ENCODE peak calls at places on chromosomes 1 and 21, in ten cellular contexts. B, Q, X, D, C, J, H, K, U and E are unnamed samples.

GRCh38 chr1:87170151-87170550 is 158.5 kb upstream of the LMO4 start:
- DNase-seq in Q (no peak), B (no peak), X (no peak), C (no peak), J (no peak), K (no peak), U (no peak), D (no peak), H (peak; percentile 37), E (no peak)

GRCh38 chr1:231776006-231776707 is 149.6 kb downstream of the DISC1 start:
- DNase-seq in H (peak; percentile 94), K (no peak), U (no peak), X (no peak), C (no peak), D (no peak), B (no peak), J (no peak), Q (no peak), E (no peak)

GRCh38 chr1:184965889-184966860 is 8.1 kb downstream of the NIBAN1 start:
- DNase-seq in H (peak; percentile 61), X (no peak), U (no peak), D (no peak), K (no peak), B (no peak), C (no peak), J (no peak), Q (no peak), E (no peak)

GRCh38 chr1:29853716-29854330 is 617.5 kb downstream of the PTPRU start:
- DNase-seq in J (no peak), X (peak; percentile 24), H (no peak), Q (no peak), U (no peak), C (no peak), B (no peak), K (no peak), D (no peak), E (no peak)

GRCh38 chr1:211066781-211067384 is 67.1 kb downstream of the KCNH1 start:
- DNase-seq in K (no peak), J (no peak), D (no peak), H (no peak), X (no peak), B (no peak), C (no peak), U (no peak), Q (no peak), E (no peak)

GRCh38 chr1:29236743-29236992 is 346 bp downstream of the PTPRU start:
- DNase-seq in Q (no peak), U (no peak), C (no peak), X (no peak), H (peak; percentile 51), B (no peak), D (no peak), J (no peak), K (no peak), E (no peak)

GRCh38 chr1:41811051-41811795 is 107.5 kb downstream of the HIVEP3 start:
- DNase-seq in B (no peak), C (no peak), X (no peak), H (peak; percentile 70), U (no peak), K (no peak), J (no peak), D (no peak), Q (no peak), E (no peak)

GRCh38 chr1:200922406-200922805 is 27.7 kb downstream of the INAVA start:
- DNase-seq in U (no peak), J (no peak), C (no peak), D (no peak), H (no peak), B (no peak), Q (no peak), K (no peak), X (no peak), E (no peak)

GRCh38 chr1:52237430-52237829 is 95.5 kb downstream of the ZFYVE9 start:
- DNase-seq in B (no peak), Q (no peak), K (no peak), C (no peak), H (peak; percentile 91), D (no peak), X (no peak), U (peak; percentile 11), J (no peak), E (peak; percentile 9)

GRCh38 chr1:183315987-183316758 is 102.0 kb downstream of the NMNAT2 start:
- DNase-seq in U (no peak), K (no peak), X (no peak), Q (peak; percentile 19), C (no peak), B (no peak), H (peak; percentile 11), J (no peak), D (no peak), E (no peak)

GRCh38 chr1:8070381-8070811 is 44.3 kb upstream of the ERRFI1 start:
- DNase-seq in D (peak; percentile 73), Q (no peak), X (no peak), J (no peak), B (no peak), U (no peak), K (no peak), H (peak; percentile 27), C (peak; percentile 93), E (no peak)

GRCh38 chr1:6080469-6080868 is 34.8 kb downstream of the KCNAB2 start:
- DNase-seq in D (no peak), Q (peak; percentile 13), B (no peak), H (no peak), X (no peak), K (peak; percentile 28), U (no peak), C (no peak), J (no peak), E (no peak)

GRCh38 chr21:42524341-42525227 is 10.9 kb downstream of the SLC37A1 start:
- DNase-seq in H (peak; percentile 56), Q (peak; percentile 59), U (no peak), D (peak; percentile 80), C (no peak), K (peak; percentile 65), X (peak; percentile 61), B (peak; percentile 61), J (peak; percentile 84), E (no peak)

GRCh38 chr1:182192215-182192614 is 130.7 kb upstream of the ZNF648 start:
- DNase-seq in Q (no peak), C (no peak), J (no peak), K (no peak), B (no peak), H (no peak), D (no peak), X (no peak), U (no peak), E (no peak)

GRCh38 chr1:231841616-231842344 is 215.2 kb downstream of the DISC1 start:
- DNase-seq in B (no peak), Q (no peak), C (no peak), U (no peak), J (no peak), D (no peak), K (no peak), X (no peak), H (peak; percentile 50), E (no peak)

GRCh38 chr1:225343618-225344017 is 84.2 kb downstream of the LBR start:
- DNase-seq in H (peak; percentile 6), U (no peak), B (no peak), X (no peak), C (peak; percentile 41), Q (no peak), J (no peak), K (no peak), D (no peak), E (peak; percentile 32)
- TF ChIP-seq CTCF in H (no peak), U (peak; percentile 18), B (peak; percentile 17), X (peak; percentile 42), C (peak; percentile 63), Q (no peak), J (no peak), K (no peak), D (no peak), E (peak; percentile 61)

GRCh38 chr1:12546771-12547585 is 71.0 kb downstream of the DHRS3 start:
- DNase-seq in D (no peak), J (peak; percentile 89), H (no peak), B (peak; percentile 84), U (no peak), C (no peak), K (peak; percentile 71), X (no peak), Q (peak; percentile 74), E (no peak)

GRCh38 chr1:12548279-12549105 is 69.5 kb downstream of the DHRS3 start:
- DNase-seq in D (no peak), J (no peak), C (no peak), Q (no peak), U (no peak), B (no peak), K (no peak), H (no peak), X (no peak), E (no peak)

GRCh38 chr1:12549106-12549459 is 68.9 kb downstream of the DHRS3 start:
- DNase-seq in K (peak; percentile 56), U (no peak), D (no peak), Q (no peak), H (no peak), X (no peak), J (peak; percentile 86), C (no peak), B (peak; percentile 58), E (no peak)

GRCh38 chr1:12549460-12550349 is 68.3 kb downstream of the DHRS3 start:
- DNase-seq in Q (peak; percentile 62), H (peak; percentile 98), J (peak; percentile 87), B (peak; percentile 68), X (no peak), K (peak; percentile 54), D (peak; percentile 75), U (peak; percentile 93), C (peak; percentile 94), E (peak; percentile 94)

GRCh38 chr1:12547586-12548225 is 70.3 kb downstream of the DHRS3 start:
- DNase-seq in B (no peak), H (no peak), C (no peak), J (no peak), U (no peak), Q (no peak), D (no peak), K (no peak), X (no peak), E (no peak)
- H3K27ac ChIP-seq in B (peak overlapping the region; percentile 74), H (no peak overlapping the region), C (no peak overlapping the region), J (peak overlapping the region; percentile 73), U (no peak overlapping the region), Q (peak overlapping the region; percentile 18), D (peak overlapping the region; percentile 67), K (no peak overlapping the region), X (no peak overlapping the region), E (no peak overlapping the region)

DNA sequence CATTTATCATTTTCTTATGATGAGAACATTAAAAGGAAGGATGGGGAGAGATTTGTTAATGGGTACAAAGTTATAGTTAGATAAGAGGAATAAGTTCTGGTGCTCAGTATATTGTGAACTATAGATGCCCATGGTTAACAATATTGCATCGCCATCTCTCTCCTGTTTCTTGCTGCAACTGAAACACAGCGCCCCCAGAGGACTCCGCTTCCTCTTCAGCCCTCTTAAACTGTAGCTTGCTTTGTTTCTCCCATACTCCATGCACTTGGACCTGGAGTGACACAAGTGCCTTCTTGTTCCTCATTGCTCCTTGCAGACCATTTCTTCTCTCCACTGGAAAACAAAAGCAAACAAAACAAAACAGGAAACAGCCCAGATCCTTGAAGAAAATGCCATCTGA is 70.1 kb upstream of the NTPCR start:
- DNase-seq in C (no peak), B (no peak), J (no peak), Q (no peak), X (peak; percentile 66), K (no peak), D (peak; percentile 28), H (no peak), U (no peak), E (peak; percentile 50)
- TF ChIP-seq CTCF in C (peak; percentile 69), B (peak; percentile 65), J (no peak), Q (no peak), X (peak; percentile 85), K (peak; percentile 56), D (no peak), H (peak; percentile 26), U (peak; percentile 63), E (peak; percentile 60)

GRCh38 chr1:17206196-17206595 is 1.3 kb downstream of the PADI1 start:
- DNase-seq in K (no peak), J (no peak), H (no peak), B (no peak), Q (no peak), X (no peak), D (no peak), C (no peak), U (no peak), E (no peak)
- H3K27ac ChIP-seq in K (no peak overlapping the region), J (no peak overlapping the region), H (no peak overlapping the region), B (no peak overlapping the region), Q (no peak overlapping the region), X (no peak overlapping the region), D (no peak overlapping the region), C (peak overlapping the region; percentile 95), U (no peak overlapping the region), E (peak overlapping the region; percentile 85)